ENCODE peak calls at places on chromosome 11, in four cellular contexts. J is stomach, U is transverse colon, T is lung. Y is an unnamed sample. For H3K36me3 and H3K4me1, the result is how much of the 10 kb centered on the place peaks cover.

GRCh38 chr11:112962854-112963367 is 1.7 kb downstream of the NCAM1 start:
- DNase-seq in J (peak), U (peak), T (no peak), Y (peak)

GRCh38 chr11:3109921-3110706 is 52.9 kb upstream of the CARS1 start:
- DNase-seq in J (peak), U (peak), T (no peak), Y (peak)

GRCh38 chr11:45818961-45819605 is 14.1 kb downstream of the SLC35C1 start:
- DNase-seq in J (no peak), U (no peak), T (no peak), Y (no peak)

GRCh38 chr11:44784784-44785183 is 58.0 kb downstream of the TSPAN18 start:
- DNase-seq in J (no peak), U (no peak), T (no peak), Y (no peak)

GRCh38 chr11:116334596-116334995 is 438.2 kb downstream of the BUD13 start:
- DNase-seq in J (no peak), U (no peak), T (no peak), Y (no peak)

GRCh38 chr11:3840289-3840869 is 380 bp downstream of the RHOG start:
- DNase-seq in J (no peak), U (peak), T (no peak), Y (peak)

GRCh38 chr11:69075421-69076128 is 26.8 kb downstream of the TPCN2 start:
- DNase-seq in J (peak), U (peak), T (peak), Y (no peak)

GRCh38 chr11:43984519-43985385 is 42.3 kb downstream of the C11orf96 start:
- DNase-seq in J (peak), U (no peak), T (peak), Y (no peak)

GRCh38 chr11:69744435-69744834 is 30.7 kb downstream of the FGF4 start:
- DNase-seq in J (no peak), U (no peak), T (no peak), Y (peak)

GRCh38 chr11:43992834-43993637 is 50.6 kb downstream of the C11orf96 start:
- DNase-seq in J (no peak), U (no peak), T (no peak), Y (peak)

GRCh38 chr11:67646535-67647336 is 3.8 kb downstream of the ACY3 start:
- DNase-seq in J (no peak), U (peak), T (no peak), Y (no peak)

GRCh38 chr11:65698205-65698604 is 13.8 kb upstream of the KAT5 start:
- DNase-seq in J (no peak), U (peak), T (no peak), Y (no peak)

GRCh38 chr11:126156814-126157213 is 54.6 kb downstream of the RPUSD4 start:
- DNase-seq in J (no peak), U (no peak), T (no peak), Y (no peak)

GRCh38 chr11:66068154-66068821 is 1.8 kb upstream of the PACS1 start:
- DNase-seq in J (peak), U (peak), T (peak), Y (peak)

GRCh38 chr11:60370811-60371297 is 7.5 kb upstream of the MS4A7 start:
- DNase-seq in J (no peak), U (no peak), T (no peak), Y (no peak)

GRCh38 chr11:43930868-43931716 is 11.3 kb upstream of the C11orf96 start:
- DNase-seq in J (no peak), U (no peak), T (no peak), Y (no peak)

GRCh38 chr11:102046841-102047240 is 396 bp upstream of the CFAP300 start:
- DNase-seq in J (no peak), U (no peak), T (no peak), Y (no peak)

GRCh38 chr11:2779981-2780849 is 80.4 kb upstream of the KCNQ1OT1 start:
- DNase-seq in J (peak), U (peak), T (peak), Y (no peak)

GRCh38 chr11:128725630-128726461 is 32.0 kb downstream of the FLI1 start:
- DNase-seq in J (no peak), U (peak), T (no peak), Y (no peak)

GRCh38 chr11:134413334-134414035 is 1.4 kb upstream of the B3GAT1 start:
- DNase-seq in J (no peak), U (no peak), T (no peak), Y (no peak)

GRCh38 chr11:111344032-111344431 is 35.0 kb downstream of the POU2AF1 start:
- DNase-seq in J (no peak), U (peak), T (peak), Y (no peak)

GRCh38 chr11:48170176-48170839 is 46.3 kb upstream of the OR4B1 start:
- DNase-seq in J (no peak), U (no peak), T (no peak), Y (peak)

GRCh38 chr11:67282876-67283371 is 6.2 kb upstream of the ANKRD13D start:
- DNase-seq in J (no peak), U (no peak), T (no peak), Y (no peak)

DNA sequence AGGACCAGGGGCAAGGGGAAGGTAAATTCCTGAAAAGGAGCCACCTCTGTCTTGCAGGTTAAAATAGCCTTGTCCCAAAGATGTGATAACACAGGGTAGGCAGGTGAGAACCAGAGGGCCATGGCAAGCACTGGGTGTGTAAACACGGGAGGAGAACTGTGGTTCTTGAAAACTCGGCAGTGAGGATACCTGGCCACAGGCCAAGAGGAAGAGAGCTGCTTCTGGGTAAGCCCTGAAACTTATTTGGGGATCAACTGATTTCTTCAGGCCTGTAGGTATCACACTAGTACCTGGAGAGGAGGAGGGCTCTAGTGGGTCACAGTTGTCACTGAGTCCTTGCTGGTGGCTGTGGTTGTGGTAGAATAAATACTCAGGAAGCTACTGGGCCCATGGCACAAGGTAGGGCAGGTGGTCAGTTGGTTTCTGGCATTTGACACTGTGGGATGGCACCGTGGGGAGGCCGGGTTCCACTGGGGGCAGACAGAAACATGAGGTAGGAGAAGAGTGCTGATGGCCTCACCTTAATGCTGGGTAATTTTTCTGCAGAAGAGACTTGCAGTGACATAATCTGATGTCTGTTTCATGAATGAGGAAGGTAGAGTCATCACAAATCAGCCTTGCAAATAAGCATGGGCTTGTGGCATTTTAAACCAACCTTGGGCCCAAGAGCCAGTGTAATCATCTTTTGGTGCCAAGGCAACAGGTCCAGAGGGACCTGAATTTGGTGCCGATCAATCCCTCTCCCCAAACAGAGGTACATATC is 22.0 kb downstream of the AMPD3 start:
- DNase-seq in J (no peak), U (no peak), T (no peak), Y (no peak)
- H3K36me3 ChIP-seq in J (under half), U (under half), T (under half), Y (under half)

GRCh38 chr11:117832511-117832910 is 8.0 kb upstream of the FXYD2 start:
- DNase-seq in J (peak), U (peak), T (no peak), Y (no peak)
- H3K4me1 ChIP-seq in J (under half), U (under half), T (under half), Y (under half)

GRCh38 chr11:72333657-72334056 is 89.7 kb upstream of the PHOX2A start:
- DNase-seq in J (no peak), U (no peak), T (no peak), Y (peak)
- TF ChIP-seq CTCF in J (no peak), U (no peak), T (no peak), Y (peak)

GRCh38 chr11:72802822-72803221 is 9.0 kb upstream of the STARD10 start:
- DNase-seq in J (no peak), U (no peak), T (no peak), Y (no peak)

GRCh38 chr11:72808415-72808814 is 5.8 kb upstream of the ATG16L2 start:
- DNase-seq in J (no peak), U (no peak), T (no peak), Y (no peak)

GRCh38 chr11:72807021-72807693 is 7.1 kb upstream of the ATG16L2 start:
- DNase-seq in J (no peak), U (no peak), T (no peak), Y (no peak)

GRCh38 chr11:72807789-72808188 is 6.4 kb upstream of the ATG16L2 start:
- DNase-seq in J (no peak), U (no peak), T (no peak), Y (no peak)

GRCh38 chr11:72805214-72805613 is 9.0 kb upstream of the ATG16L2 start:
- DNase-seq in J (no peak), U (no peak), T (no peak), Y (no peak)
- H3K36me3 ChIP-seq in J (under half), U (under half), T (under half), Y (under half)

GRCh38 chr11:61751384-61751783 is 1.1 kb upstream of the MYRF start:
- DNase-seq in J (no peak), U (no peak), T (no peak), Y (no peak)
- H3K4me1 ChIP-seq in J (under half), U (under half), T (under half), Y (under half)

GRCh38 chr11:88295028-88295427 is 42.5 kb downstream of the CTSC start:
- DNase-seq in J (no peak), U (no peak), T (no peak), Y (no peak)

GRCh38 chr11:88297320-88298263 is 39.9 kb downstream of the CTSC start:
- DNase-seq in J (no peak), U (no peak), T (no peak), Y (peak)

GRCh38 chr11:88288560-88288959 is 49.0 kb downstream of the CTSC start:
- DNase-seq in J (no peak), U (no peak), T (no peak), Y (no peak)

GRCh38 chr11:88293931-88294330 is 43.6 kb downstream of the CTSC start:
- DNase-seq in J (no peak), U (no peak), T (no peak), Y (no peak)

DNA sequence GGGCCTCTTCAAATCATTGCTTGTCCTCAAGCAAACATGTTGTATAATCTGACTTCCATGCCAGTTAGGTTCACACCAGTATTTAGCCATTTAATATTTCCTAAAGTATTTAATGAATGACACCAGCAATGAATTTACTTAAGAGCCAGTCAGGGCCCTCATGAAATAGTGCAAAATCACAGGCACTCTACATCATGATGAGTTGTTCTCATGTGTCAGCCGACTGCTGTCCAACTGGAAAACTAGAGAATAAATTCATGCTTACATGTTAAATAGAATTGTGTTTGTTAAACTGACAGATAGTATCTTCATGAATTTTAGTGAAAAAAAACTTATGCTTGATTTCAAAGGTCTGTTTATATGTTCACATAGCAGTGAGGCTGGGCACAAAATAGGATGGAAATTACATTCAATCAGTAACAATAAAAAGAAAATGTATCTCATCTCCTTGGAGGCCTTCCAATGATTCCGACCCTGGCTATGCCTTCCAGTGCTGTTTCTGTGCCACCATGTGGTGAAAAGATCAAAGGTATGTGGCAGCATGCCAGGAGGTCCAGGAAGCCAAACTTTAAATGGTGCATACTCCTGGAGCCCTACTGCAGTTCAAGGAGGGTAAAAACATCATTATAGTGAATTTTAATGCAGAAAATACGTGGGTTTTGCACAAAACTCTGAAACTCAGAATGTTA is 45.2 kb downstream of the CTSC start:
- DNase-seq in J (peak), U (peak), T (no peak), Y (peak)
- TF ChIP-seq CTCF in J (no peak), U (no peak), T (no peak), Y (no peak)

GRCh38 chr11:16242806-16243205 is 113.5 kb downstream of the SOX6 start:
- DNase-seq in J (no peak), U (no peak), T (no peak), Y (no peak)
- H3K36me3 ChIP-seq in J (under half), U (under half), T (under half), Y (under half)

GRCh38 chr11:77140231-77140959 is 12.3 kb downstream of the MYO7A start:
- DNase-seq in J (no peak), U (no peak), T (no peak), Y (peak)
- H3K4me1 ChIP-seq in J (under half), U (under half), T (under half), Y (under half)

GRCh38 chr11:59267196-59267595 is 54.5 kb upstream of the MPEG1 start:
- DNase-seq in J (no peak), U (no peak), T (no peak), Y (no peak)
- TF ChIP-seq CTCF in J (no peak), U (no peak), T (no peak), Y (no peak)

DNA sequence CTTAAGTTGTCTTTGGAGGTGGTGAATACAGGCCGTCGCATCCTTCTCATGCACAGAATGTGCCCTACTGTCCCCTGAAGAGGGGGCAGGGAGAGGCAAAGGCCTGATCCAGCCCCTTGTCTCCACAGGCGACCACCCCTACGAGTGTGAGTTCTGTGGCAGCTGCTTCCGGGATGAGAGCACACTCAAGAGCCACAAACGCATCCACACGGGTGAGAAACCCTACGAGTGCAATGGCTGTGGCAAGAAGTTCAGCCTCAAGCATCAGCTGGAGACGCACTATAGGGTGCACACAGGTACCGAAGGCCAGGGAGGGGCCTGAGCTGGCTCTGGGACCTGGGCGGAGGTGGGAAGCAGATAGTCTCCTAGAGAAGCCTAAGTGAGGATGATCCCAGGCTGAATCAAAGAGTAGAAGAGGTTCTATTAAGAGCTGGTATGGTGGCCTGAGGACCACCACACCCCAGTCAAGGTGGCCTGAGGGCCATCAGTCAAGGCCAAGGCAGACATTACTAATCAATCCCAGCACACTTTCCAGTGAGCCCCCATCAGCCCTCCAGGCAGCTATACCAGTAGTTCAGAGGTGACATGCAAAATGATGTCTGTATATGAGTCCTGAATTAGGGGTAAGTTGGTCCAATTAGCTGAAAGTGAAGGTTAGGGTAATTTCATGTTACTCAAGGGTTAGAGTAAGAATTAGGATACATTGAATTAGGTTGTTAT is 49.0 kb upstream of the NNMT start:
- DNase-seq in J (no peak), U (no peak), T (no peak), Y (no peak)
- H3K36me3 ChIP-seq in J (half or more), U (under half), T (under half), Y (under half)